ENCODE peak calls at places on chromosomes 1 and 21, in six cellular contexts. H, S, R, N, K and Q are unnamed samples.

GRCh38 chr1:62530516-62531154 is 66.7 kb upstream of the ANGPTL3 start:
- DNase-seq in H (peak; percentile 74), S (peak; percentile 52), R (peak; percentile 56), N (no peak), K (peak; percentile 32), Q (no peak)

GRCh38 chr1:232542633-232543032 is 87.3 kb downstream of the SIPA1L2 start:
- DNase-seq in H (no peak), S (no peak), R (no peak), N (no peak), K (no peak), Q (no peak)

GRCh38 chr1:224640587-224640986 is 24.5 kb downstream of the CNIH3 start:
- DNase-seq in H (no peak), S (no peak), R (no peak), N (no peak), K (peak; percentile 32), Q (no peak)

GRCh38 chr1:29812397-29813135 is 576.2 kb downstream of the PTPRU start:
- DNase-seq in H (no peak), S (no peak), R (no peak), N (no peak), K (no peak), Q (no peak)

GRCh38 chr1:158563852-158564251 is 6.5 kb downstream of the OR6P1 start:
- DNase-seq in H (no peak), S (no peak), R (no peak), N (peak; percentile 31), K (no peak), Q (no peak)

GRCh38 chr1:18282851-18283600 is 175.4 kb downstream of the IGSF21 start:
- DNase-seq in H (no peak), S (no peak), R (no peak), N (peak; percentile 9), K (no peak), Q (no peak)

GRCh38 chr1:238384381-238384780 is 493.7 kb upstream of the ZP4 start:
- DNase-seq in H (no peak), S (no peak), R (no peak), N (no peak), K (no peak), Q (no peak)

GRCh38 chr1:84581648-84582047 is 7.4 kb upstream of the CTBS start:
- DNase-seq in H (no peak), S (no peak), R (no peak), N (no peak), K (no peak), Q (no peak)

GRCh38 chr1:181251001-181251712 is 162.7 kb downstream of the IER5 start:
- DNase-seq in H (peak; percentile 77), S (no peak), R (no peak), N (no peak), K (peak; percentile 84), Q (no peak)

GRCh38 chr1:18100493-18101063 is 7.0 kb upstream of the IGSF21 start:
- DNase-seq in H (peak; percentile 76), S (peak; percentile 84), R (peak; percentile 68), N (peak; percentile 68), K (peak; percentile 27), Q (peak; percentile 63)

GRCh38 chr1:161222175-161223019 is 1.0 kb downstream of the APOA2 start:
- DNase-seq in H (no peak), S (no peak), R (no peak), N (no peak), K (no peak), Q (no peak)

DNA sequence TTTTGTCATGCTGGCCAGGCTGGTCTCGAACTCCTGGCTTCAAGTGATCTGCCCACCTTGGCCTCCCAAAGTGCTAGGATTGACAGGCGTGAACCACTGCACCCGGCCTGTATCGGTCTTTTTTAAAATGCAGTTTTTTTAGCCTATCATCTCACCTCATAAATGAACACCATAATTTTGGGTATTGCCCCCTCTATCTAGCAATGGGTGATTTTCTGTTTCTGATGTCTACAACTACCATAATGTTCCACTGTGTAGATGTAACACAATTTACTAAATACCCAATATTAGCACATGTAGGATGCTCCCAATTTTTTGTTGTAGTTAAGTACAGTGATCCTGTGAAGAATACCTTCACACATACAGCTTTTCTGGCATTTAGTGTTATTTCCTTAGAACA is 2.0 kb upstream of the CAMTA1 start:
- DNase-seq in H (no peak), S (no peak), R (no peak), N (peak; percentile 16), K (no peak), Q (no peak)
- TF ChIP-seq CTCF in H (no peak), S (no peak), R (no peak), N (no peak), K (no peak), Q (no peak)

DNA sequence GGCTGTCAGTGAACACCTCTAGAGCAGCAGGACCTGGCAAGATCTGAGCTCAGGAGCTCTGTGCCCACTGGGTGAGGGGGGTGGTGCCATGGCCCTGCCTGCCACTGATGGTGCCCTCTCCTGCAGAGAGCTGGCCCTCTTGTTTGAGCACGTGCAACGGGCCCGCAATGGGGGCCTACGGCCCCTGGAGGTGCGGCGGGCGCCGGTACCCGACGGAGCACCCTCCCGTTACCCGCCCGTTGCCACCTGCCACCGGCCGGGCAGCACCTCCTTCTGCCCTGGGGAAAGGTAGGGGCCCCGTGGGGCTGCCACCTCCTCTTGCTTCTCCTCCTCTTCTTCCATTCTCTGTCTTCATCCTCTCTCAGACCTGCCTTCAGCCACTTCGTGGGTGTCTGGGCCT is 38.2 kb downstream of the CITED4 start:
- DNase-seq in H (no peak), S (no peak), R (no peak), N (no peak), K (no peak), Q (no peak)
- TF ChIP-seq CTCF in H (no peak), S (no peak), R (no peak), N (no peak), K (no peak), Q (no peak)

GRCh38 chr1:31442648-31442994 is 29.6 kb downstream of the SERINC2 start:
- DNase-seq in H (no peak), S (no peak), R (no peak), N (no peak), K (no peak), Q (no peak)

GRCh38 chr1:31445951-31446350 is 32.9 kb downstream of the SERINC2 start:
- DNase-seq in H (no peak), S (no peak), R (no peak), N (peak; percentile 84), K (no peak), Q (no peak)

GRCh38 chr1:31444725-31445448 is 31.9 kb downstream of the SERINC2 start:
- DNase-seq in H (peak; percentile 76), S (peak; percentile 96), R (no peak), N (peak; percentile 74), K (no peak), Q (no peak)

GRCh38 chr1:31443673-31444072 is 30.7 kb downstream of the SERINC2 start:
- DNase-seq in H (no peak), S (no peak), R (no peak), N (no peak), K (no peak), Q (no peak)

DNA sequence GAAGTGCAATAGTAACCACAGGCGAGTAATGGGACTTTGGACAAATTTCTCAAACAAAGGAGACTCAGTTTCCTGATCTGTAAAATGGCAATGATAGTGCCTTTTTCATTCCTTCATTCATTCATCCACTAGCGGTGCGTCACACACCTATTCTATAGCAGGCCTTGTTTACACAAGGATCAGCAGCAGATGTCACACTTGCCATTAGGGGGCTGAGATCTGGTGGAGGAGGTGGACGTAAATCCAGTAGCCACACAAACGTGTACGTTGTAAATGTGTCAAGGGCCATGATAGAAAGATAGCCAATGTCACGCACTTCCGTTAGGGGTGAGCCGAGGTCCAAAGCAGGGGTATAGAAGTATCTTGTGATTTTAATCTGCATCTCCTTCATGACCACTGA is 34.2 kb downstream of the SERINC2 start:
- DNase-seq in H (no peak), S (no peak), R (no peak), N (no peak), K (no peak), Q (no peak)
- TF ChIP-seq CTCF in H (no peak), S (no peak), R (no peak), N (no peak), K (no peak), Q (no peak)

GRCh38 chr21:24369278-24369677 is 1238.0 kb downstream of the MRPL39 start:
- DNase-seq in H (no peak), S (no peak), R (no peak), N (no peak), K (no peak), Q (no peak)

GRCh38 chr21:24369751-24370150 is 1237.5 kb downstream of the MRPL39 start:
- DNase-seq in H (no peak), S (no peak), R (no peak), N (no peak), K (no peak), Q (no peak)

DNA sequence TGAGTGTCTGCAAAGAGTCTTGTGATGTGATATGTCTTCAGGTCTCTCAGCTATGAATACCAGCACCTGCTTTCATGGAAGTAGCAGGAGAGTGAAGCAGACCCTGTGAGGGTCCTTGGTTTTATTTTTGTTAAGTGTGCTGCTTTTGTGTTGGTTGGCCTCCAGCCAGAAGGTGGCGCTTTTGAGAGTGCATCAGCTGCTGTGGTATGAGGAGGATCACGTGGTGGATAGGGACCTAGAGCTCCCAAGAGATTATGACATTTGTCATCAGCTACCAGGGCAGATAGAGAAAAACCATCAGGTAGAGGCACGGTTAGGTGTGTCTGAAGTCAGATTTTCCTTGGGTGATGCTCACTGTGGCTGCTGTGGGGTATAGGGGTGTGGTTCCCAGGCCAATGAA is 1232.1 kb downstream of the MRPL39 start:
- DNase-seq in H (no peak), S (no peak), R (no peak), N (peak; percentile 35), K (no peak), Q (no peak)
- TF ChIP-seq CTCF in H (no peak), S (no peak), R (no peak), N (peak; percentile 28), K (no peak), Q (no peak)

GRCh38 chr1:184143449-184143848 is 91.9 kb downstream of the TSEN15 start:
- DNase-seq in H (no peak), S (no peak), R (no peak), N (no peak), K (no peak), Q (no peak)
- TF ChIP-seq CTCF in H (no peak), S (no peak), R (no peak), N (no peak), K (no peak), Q (no peak)

DNA sequence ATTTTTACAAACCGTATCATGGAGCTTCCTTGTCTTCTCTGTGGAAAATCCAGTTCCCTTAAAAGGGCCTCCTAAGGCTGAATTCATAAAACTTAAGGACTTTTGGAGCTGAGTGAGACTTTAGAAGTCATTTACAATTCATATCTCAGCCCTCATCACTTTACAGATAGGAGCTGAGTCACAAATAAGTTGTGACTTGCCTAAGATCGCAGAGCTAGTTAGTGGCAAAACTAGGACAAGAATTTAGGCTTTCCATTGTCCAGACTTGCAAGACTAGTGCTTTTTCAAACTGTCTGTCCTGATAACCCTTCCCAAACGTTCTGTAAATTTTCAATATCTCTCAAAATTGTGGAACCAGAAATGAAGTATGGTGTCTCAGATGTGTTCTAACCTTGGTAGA is 37.3 kb downstream of the C1orf21 start:
- DNase-seq in H (no peak), S (no peak), R (no peak), N (no peak), K (no peak), Q (no peak)
- TF ChIP-seq CTCF in H (no peak), S (no peak), R (no peak), N (no peak), K (no peak), Q (no peak)